ENCODE peak calls at places on chromosomes 5 and 9, in five cellular contexts. K is H7; I is A549; B is psoas muscle; X is effector memory CD4-positive, alpha-beta T cell. N is an unnamed sample.

GRCh38 chr5:95042040-95042439 is 242.9 kb downstream of the MCTP1 start:
- DNase-seq in B (no peak), X (no peak), K (no peak), I (no peak), N (no peak)

GRCh38 chr5:38551020-38552017 is 5.1 kb downstream of the LIFR start:
- DNase-seq in I (peak), K (peak), B (no peak), X (no peak), N (peak)

GRCh38 chr9:29830815-29831214 is 2257.5 kb upstream of the C9orf72 start:
- DNase-seq in I (peak), B (no peak), K (peak), X (no peak), N (no peak)

GRCh38 chr9:13896047-13896446 is 417.9 kb downstream of the NFIB start:
- DNase-seq in B (no peak), X (no peak), K (no peak), I (no peak), N (no peak)

GRCh38 chr5:87359106-87359505 is 53.6 kb downstream of the CCNH start:
- DNase-seq in I (no peak), B (no peak), K (peak), X (no peak), N (no peak)

GRCh38 chr5:20041326-20041977 is 53.5 kb upstream of the CDH18 start:
- DNase-seq in K (no peak), B (no peak), X (no peak), I (no peak), N (no peak)

GRCh38 chr5:17203329-17204132 is 13.9 kb upstream of the BASP1 start:
- DNase-seq in X (no peak), B (peak), K (peak), I (peak), N (peak)

GRCh38 chr5:163564321-163564924 is 59.0 kb downstream of the MAT2B start:
- DNase-seq in K (peak), I (peak), X (peak), B (no peak), N (peak)

GRCh38 chr9:120733190-120733589 is 18.9 kb upstream of the MEGF9 start:
- DNase-seq in I (no peak), B (no peak), K (no peak), X (no peak), N (no peak)

GRCh38 chr5:115510145-115510640 is 34.4 kb downstream of the FEM1C start:
- DNase-seq in X (no peak), B (no peak), K (no peak), I (no peak), N (no peak)

GRCh38 chr5:150309101-150309897 is 6.6 kb upstream of the ARSI start:
- DNase-seq in I (no peak), X (no peak), K (no peak), B (no peak), N (no peak)

GRCh38 chr5:14663734-14664269 is 716 bp upstream of the OTULIN start:
- DNase-seq in B (no peak), K (peak), I (no peak), X (no peak), N (peak)

GRCh38 chr9:78306222-78307076 is 9.5 kb downstream of the PSAT1 start:
- DNase-seq in K (no peak), B (no peak), X (no peak), I (no peak), N (no peak)

GRCh38 chr9:100296407-100296806 is 56.3 kb downstream of the TEX10 start:
- DNase-seq in K (no peak), B (no peak), I (no peak), X (no peak), N (no peak)

GRCh38 chr5:6785161-6785860 is 72.1 kb downstream of the TENT4A start:
- DNase-seq in K (no peak), I (no peak), X (no peak), B (no peak), N (no peak)

GRCh38 chr9:4237748-4238511 is 61.9 kb downstream of the GLIS3 start:
- DNase-seq in B (no peak), X (no peak), K (peak), I (no peak), N (no peak)

GRCh38 chr9:95131023-95131943 is 186.2 kb downstream of the FANCC start:
- DNase-seq in B (peak), I (peak), X (no peak), K (peak), N (peak)

GRCh38 chr5:80569961-80570786 is at the start of gene ANKRD34B:
- DNase-seq in K (peak), B (peak), X (no peak), I (peak), N (no peak)

GRCh38 chr9:129319076-129319937 is 141.2 kb upstream of the IER5L start:
- DNase-seq in X (no peak), I (no peak), K (peak), B (no peak), N (no peak)

GRCh38 chr5:170076211-170076610 is 29.5 kb upstream of the FOXI1 start:
- DNase-seq in X (no peak), B (no peak), I (no peak), K (no peak), N (no peak)

GRCh38 chr5:143297756-143298155 is 105.7 kb downstream of the NR3C1 start:
- DNase-seq in X (no peak), B (no peak), K (no peak), I (no peak), N (no peak)

GRCh38 chr5:24167791-24168190 is 477.0 kb downstream of the CDH10 start:
- DNase-seq in K (no peak), I (no peak), X (no peak), B (no peak), N (no peak)

GRCh38 chr5:89584339-89584956 is 701.5 kb upstream of the MEF2C start:
- DNase-seq in X (no peak), K (no peak), I (no peak), B (no peak), N (no peak)

GRCh38 chr5:9644630-9645029 is 14.5 kb upstream of the TAS2R1 start:
- DNase-seq in B (no peak), K (no peak), I (no peak), X (no peak), N (no peak)

GRCh38 chr9:2158729-2159128 is 143.6 kb downstream of the SMARCA2 start:
- DNase-seq in I (no peak), K (no peak), X (no peak), B (no peak), N (no peak)

GRCh38 chr9:99173570-99174504 is 47.9 kb downstream of the ALG2 start:
- DNase-seq in K (no peak), B (no peak), I (no peak), X (no peak), N (no peak)

GRCh38 chr5:133220851-133221674 is 169.2 kb downstream of the HSPA4 start:
- DNase-seq in B (no peak), K (peak), I (peak), X (no peak), N (no peak)

GRCh38 chr9:113910036-113910639 is 34.0 kb downstream of the ZNF618 start:
- DNase-seq in K (no peak), X (no peak), B (no peak), I (no peak), N (no peak)

GRCh38 chr5:111394580-111394979 is 117.8 kb downstream of the STARD4 start:
- DNase-seq in K (no peak), I (no peak), B (no peak), X (no peak), N (no peak)

GRCh38 chr5:124745367-124746251 is 830 bp downstream of the ZNF608 start:
- DNase-seq in B (no peak), X (no peak), K (no peak), I (no peak), N (no peak)

GRCh38 chr5:72283358-72283757 is 36.7 kb downstream of the MRPS27 start:
- DNase-seq in K (no peak), B (no peak), X (no peak), I (no peak), N (no peak)

GRCh38 chr5:57435701-57436134 is 46.9 kb downstream of the ACTBL2 start:
- DNase-seq in I (peak), K (no peak), B (no peak), X (no peak), N (no peak)

GRCh38 chr5:89827960-89828359 is 581.6 kb downstream of the CETN3 start:
- DNase-seq in K (no peak), B (no peak), I (no peak), X (no peak), N (no peak)

GRCh38 chr9:94796687-94797086 is 70.2 kb downstream of the AOPEP start:
- DNase-seq in K (no peak), B (no peak), X (no peak), I (no peak), N (no peak)

GRCh38 chr5:10090074-10090473 is 159.6 kb downstream of the ATPSCKMT start:
- DNase-seq in K (no peak), B (no peak), I (no peak), X (no peak), N (no peak)

GRCh38 chr5:6322163-6322713 is 56.1 kb downstream of the MED10 start:
- DNase-seq in K (no peak), B (no peak), I (no peak), X (no peak), N (no peak)

GRCh38 chr5:151717390-151717789 is 30.7 kb upstream of the SPARC start:
- DNase-seq in K (no peak), X (no peak), B (no peak), I (no peak), N (no peak)

GRCh38 chr5:3601929-3602712 is 6.5 kb downstream of the IRX1 start:
- DNase-seq in I (no peak), X (no peak), B (no peak), K (peak), N (no peak)

GRCh38 chr5:3599283-3600105 is 3.9 kb downstream of the IRX1 start:
- DNase-seq in X (no peak), B (no peak), I (no peak), K (peak), N (no peak)

GRCh38 chr5:3598725-3599282 is 3.2 kb downstream of the IRX1 start:
- DNase-seq in X (no peak), B (no peak), K (peak), I (no peak), N (no peak)

GRCh38 chr5:3601060-3601710 is 5.6 kb downstream of the IRX1 start:
- DNase-seq in B (no peak), I (no peak), X (no peak), K (no peak), N (no peak)

DNA sequence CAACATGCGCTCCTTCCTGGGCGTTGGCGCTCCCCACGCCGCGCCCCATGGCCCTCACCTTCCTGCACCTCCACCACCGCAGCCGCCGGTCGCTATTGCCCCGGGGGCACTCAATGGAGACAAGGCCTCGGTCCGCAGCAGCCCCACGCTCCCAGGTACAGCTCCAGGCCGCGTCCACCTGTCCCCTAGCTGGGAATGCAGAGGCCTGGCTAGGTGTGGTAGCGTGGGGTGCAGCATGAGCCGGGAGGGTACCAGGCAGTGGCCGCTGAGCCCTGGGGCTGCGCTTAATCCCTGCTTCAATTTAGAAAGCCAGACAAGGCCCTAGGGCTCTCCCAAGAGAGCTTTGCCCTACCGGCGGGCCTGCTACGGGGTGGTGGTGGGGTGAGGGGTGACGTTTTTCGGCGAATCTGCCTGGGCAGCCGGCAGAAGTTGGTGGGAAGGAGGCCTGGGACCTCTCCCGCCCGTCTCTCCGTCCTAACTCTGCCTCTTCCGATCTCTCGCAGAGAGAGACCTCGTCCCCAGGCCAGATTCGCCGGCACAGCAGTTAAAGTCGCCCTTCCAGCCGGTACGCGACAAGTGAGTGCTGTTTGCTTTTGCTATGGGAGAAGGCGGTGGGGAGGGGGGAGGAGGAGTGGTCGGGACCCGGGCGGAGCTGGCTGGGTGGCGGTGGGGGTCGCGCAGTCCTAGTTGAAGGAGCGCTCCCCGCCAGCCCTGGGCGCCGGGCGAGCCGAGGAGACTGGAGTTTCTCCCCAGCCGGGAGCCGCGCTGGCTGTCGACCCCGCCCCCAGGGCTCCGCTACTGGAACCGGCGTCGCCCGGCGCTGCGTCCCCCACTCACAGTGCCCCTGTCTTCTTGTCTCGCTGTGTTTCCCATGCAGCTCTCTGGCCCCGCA is 4.7 kb downstream of the IRX1 start:
- DNase-seq in I (no peak), B (no peak), K (peak), X (no peak), N (no peak)
- H3K4me3 ChIP-seq in I (no peak), B (no peak), K (peak), X (no peak), N (no peak)

GRCh38 chr9:136881691-136882108 is 4.6 kb upstream of the TRAF2 start:
- DNase-seq in I (peak), B (no peak), K (peak), X (no peak), N (no peak)
- H3K4me3 ChIP-seq in I (no peak), B (no peak), K (no peak), X (peak), N (peak)

GRCh38 chr9:136644593-136645342 is 17.9 kb upstream of the EGFL7 start:
- DNase-seq in K (peak), B (peak), X (peak), I (no peak), N (peak)
- H3K4me3 ChIP-seq in K (no peak), B (peak), X (no peak), I (peak), N (no peak)

GRCh38 chr5:176533390-176533789 is 3.8 kb downstream of the RNF44 start:
- DNase-seq in I (no peak), K (peak), X (no peak), B (no peak), N (no peak)

GRCh38 chr5:176535655-176536131 is 1.5 kb downstream of the RNF44 start:
- DNase-seq in B (no peak), K (peak), I (no peak), X (no peak), N (peak)

GRCh38 chr5:176533894-176534611 is 3.1 kb downstream of the RNF44 start:
- DNase-seq in K (peak), X (peak), B (no peak), I (peak), N (no peak)

GRCh38 chr5:176535101-176535654 is 2.0 kb downstream of the RNF44 start:
- DNase-seq in B (no peak), X (peak), I (peak), K (no peak), N (peak)

DNA sequence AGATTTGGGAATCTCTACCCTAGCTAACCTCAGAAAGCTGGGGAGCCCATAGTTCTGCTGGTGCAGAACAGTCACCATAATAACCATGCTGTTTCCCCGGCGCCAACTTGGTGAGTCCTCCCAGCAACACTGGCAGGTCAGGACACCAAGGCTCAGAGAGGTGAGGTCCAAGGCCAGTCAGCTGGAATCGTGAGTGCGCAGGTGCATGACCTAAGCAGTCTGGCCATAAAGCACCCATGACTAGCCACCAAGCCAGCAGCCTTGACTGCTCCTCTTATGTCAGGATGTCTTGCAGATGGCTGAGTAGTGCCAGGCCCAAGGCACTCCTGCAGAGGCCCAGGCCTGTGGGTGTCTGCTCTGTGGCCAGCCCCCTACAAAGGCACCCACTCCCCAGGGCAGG is 2.6 kb downstream of the RNF44 start:
- DNase-seq in K (no peak), I (peak), B (no peak), X (no peak), N (peak)
- H3K4me3 ChIP-seq in K (no peak), I (peak), B (peak), X (peak), N (peak)

DNA sequence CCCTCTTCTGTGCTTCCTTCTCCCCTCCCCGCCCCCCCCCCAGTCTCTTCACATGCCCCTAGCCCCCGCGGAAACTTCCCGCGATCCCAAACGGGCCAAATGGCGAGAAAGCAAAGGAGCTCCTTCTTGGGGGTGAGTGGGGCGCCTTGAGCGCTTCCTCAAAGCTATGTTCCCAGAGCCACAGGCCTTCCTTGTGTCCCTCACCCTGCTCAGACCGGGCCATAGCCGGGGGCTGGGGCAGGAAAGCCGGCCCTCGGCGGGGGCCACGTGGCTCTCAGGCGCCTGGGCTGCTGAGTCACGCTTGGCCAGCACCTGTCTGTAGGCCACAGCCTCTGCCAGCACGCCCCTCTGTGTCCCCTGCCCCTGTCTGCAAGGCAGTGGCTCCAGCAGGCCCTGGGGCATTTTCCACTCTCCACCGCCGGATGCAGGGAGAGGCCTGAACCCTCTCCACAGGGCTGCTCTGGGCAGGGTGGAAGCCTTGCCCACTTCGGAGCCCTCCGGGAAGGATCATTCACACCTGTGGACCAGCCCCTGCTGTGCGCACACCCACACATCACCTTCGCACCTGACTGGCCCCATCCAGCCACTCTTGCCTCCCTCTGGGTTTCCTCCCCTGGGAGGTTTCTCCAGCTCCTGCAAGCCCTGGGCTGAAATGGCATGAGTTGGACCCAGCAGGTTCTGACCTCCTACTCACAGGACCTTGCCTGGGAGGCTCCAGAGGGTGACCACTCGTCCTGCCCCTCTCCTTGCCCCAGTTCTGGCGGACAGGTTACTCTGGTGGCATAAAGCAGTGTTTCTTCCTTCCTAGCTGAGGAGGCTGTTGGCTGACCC is 1.2 kb upstream of the SQSTM1 start:
- DNase-seq in K (peak), B (peak), X (peak), I (peak), N (peak)
- H3K4me3 ChIP-seq in K (peak), B (peak), X (peak), I (no peak), N (peak)

N was measured in CD4-positive, CD25-positive, alpha-beta regulatory T cell.